ENCODE peak calls at places on chromosomes 6 and 20, in four cellular contexts. One of them, this sample, is unnamed.

GRCh38 chr6:145711372-145711771 is 23.9 kb downstream of the EPM2A start:
- DNase-seq in HepG2: no peak
- DNase-seq in K562: no peak
- DNase-seq in GM12878: no peak
- DNase-seq in this sample: no peak

GRCh38 chr6:12472601-12473038 is 182.5 kb downstream of the EDN1 start:
- DNase-seq in HepG2: peak; percentile 68
- DNase-seq in K562: no peak
- DNase-seq in GM12878: no peak
- DNase-seq in this sample: no peak

GRCh38 chr20:20780127-20780822 is 67.8 kb upstream of the RALGAPA2 start:
- DNase-seq in HepG2: peak; percentile 21
- DNase-seq in K562: no peak
- DNase-seq in GM12878: peak; percentile 15
- DNase-seq in this sample: peak; percentile 19

GRCh38 chr6:149503276-149503675 is 18.5 kb upstream of the ZC3H12D start:
- DNase-seq in HepG2: no peak
- DNase-seq in K562: no peak
- DNase-seq in GM12878: no peak
- DNase-seq in this sample: no peak

GRCh38 chr6:50921968-50922367 is 103.3 kb downstream of the TFAP2B start:
- DNase-seq in HepG2: no peak
- DNase-seq in K562: no peak
- DNase-seq in GM12878: no peak
- DNase-seq in this sample: no peak

GRCh38 chr20:44002861-44003260 is 88.2 kb downstream of the TOX2 start:
- DNase-seq in HepG2: no peak
- DNase-seq in K562: no peak
- DNase-seq in GM12878: no peak
- DNase-seq in this sample: no peak

GRCh38 chr20:5504061-5504739 is 187.4 kb upstream of the PROKR2 start:
- DNase-seq in HepG2: peak; percentile 40
- DNase-seq in K562: peak; percentile 58
- DNase-seq in GM12878: no peak
- DNase-seq in this sample: peak; percentile 43

GRCh38 chr20:48910360-48910781 is 11.1 kb upstream of the ARFGEF2 start:
- DNase-seq in HepG2: no peak
- DNase-seq in K562: no peak
- DNase-seq in GM12878: no peak
- DNase-seq in this sample: no peak

GRCh38 chr20:46221271-46221670 is 87.0 kb downstream of the CDH22 start:
- DNase-seq in HepG2: no peak
- DNase-seq in K562: no peak
- DNase-seq in GM12878: no peak
- DNase-seq in this sample: no peak

GRCh38 chr20:38275815-38276550 is 15.4 kb upstream of the KIAA1755 start:
- DNase-seq in HepG2: peak; percentile 43
- DNase-seq in K562: no peak
- DNase-seq in GM12878: no peak
- DNase-seq in this sample: no peak

GRCh38 chr6:55882731-55883595 is 7.6 kb upstream of the BMP5 start:
- DNase-seq in HepG2: no peak
- DNase-seq in K562: no peak
- DNase-seq in GM12878: no peak
- DNase-seq in this sample: no peak
- H2AFZ ChIP-seq in HepG2: no peak overlapping the region
- H2AFZ ChIP-seq in K562: no peak overlapping the region
- H2AFZ ChIP-seq in GM12878: no peak overlapping the region
- H2AFZ ChIP-seq in this sample: no peak overlapping the region

GRCh38 chr20:50281831-50282591 is 91.4 kb downstream of the CEBPB start:
- DNase-seq in HepG2: peak; percentile 71
- DNase-seq in K562: peak; percentile 80
- DNase-seq in GM12878: no peak
- DNase-seq in this sample: peak; percentile 78
- TF ChIP-seq JUNB in HepG2: no peak
- TF ChIP-seq JUNB in K562: no peak
- TF ChIP-seq JUNB in GM12878: no peak
- TF ChIP-seq JUNB in this sample: no peak

GRCh38 chr20:63045991-63046390 is 39.2 kb upstream of the BHLHE23 start:
- DNase-seq in HepG2: no peak
- DNase-seq in K562: no peak
- DNase-seq in GM12878: no peak
- DNase-seq in this sample: no peak
- H3K27ac ChIP-seq in HepG2: no peak overlapping the region
- H3K27ac ChIP-seq in K562: no peak overlapping the region
- H3K27ac ChIP-seq in GM12878: no peak overlapping the region
- H3K27ac ChIP-seq in this sample: no peak overlapping the region

DNA sequence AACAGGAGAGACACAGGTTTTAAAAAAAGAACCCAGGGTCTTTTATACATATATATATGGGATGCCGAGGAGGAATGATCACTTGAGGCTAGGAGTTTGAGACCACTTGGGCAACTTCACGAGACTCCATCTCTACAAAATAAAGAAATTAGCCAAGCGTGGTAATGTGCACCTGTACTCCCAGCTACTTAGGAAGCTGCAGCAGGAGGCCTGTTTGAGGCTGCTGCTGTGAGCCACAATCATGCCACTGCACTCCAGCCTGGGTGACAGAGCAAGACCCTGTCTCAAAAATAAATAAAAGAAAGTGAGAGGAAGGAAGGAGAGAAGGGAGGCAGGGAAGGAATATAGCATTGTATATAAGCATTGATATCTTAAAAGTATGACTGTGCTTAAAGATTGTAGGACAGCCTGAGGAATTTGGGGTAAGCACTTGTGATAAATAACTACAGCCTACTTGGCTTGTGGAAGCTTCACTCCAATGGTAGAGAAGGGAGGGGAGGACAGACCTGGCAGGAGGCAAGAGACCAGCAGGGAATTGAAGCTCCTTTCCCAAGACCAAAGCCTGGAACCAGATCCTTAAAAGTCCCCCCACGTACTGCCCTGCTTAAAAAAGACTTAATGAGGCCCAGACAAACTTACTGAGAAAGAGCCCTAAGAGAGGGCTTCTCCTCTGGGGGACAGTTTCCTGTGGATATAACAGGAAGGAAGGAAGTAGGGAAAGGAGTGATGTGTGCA is 2.5 kb upstream of the SNTA1 start:
- DNase-seq in HepG2: no peak
- DNase-seq in K562: no peak
- DNase-seq in GM12878: no peak
- DNase-seq in this sample: no peak
- H2AFZ ChIP-seq in HepG2: no peak overlapping the region
- H2AFZ ChIP-seq in K562: peak overlapping the region; percentile 17
- H2AFZ ChIP-seq in GM12878: no peak overlapping the region
- H2AFZ ChIP-seq in this sample: no peak overlapping the region

DNA sequence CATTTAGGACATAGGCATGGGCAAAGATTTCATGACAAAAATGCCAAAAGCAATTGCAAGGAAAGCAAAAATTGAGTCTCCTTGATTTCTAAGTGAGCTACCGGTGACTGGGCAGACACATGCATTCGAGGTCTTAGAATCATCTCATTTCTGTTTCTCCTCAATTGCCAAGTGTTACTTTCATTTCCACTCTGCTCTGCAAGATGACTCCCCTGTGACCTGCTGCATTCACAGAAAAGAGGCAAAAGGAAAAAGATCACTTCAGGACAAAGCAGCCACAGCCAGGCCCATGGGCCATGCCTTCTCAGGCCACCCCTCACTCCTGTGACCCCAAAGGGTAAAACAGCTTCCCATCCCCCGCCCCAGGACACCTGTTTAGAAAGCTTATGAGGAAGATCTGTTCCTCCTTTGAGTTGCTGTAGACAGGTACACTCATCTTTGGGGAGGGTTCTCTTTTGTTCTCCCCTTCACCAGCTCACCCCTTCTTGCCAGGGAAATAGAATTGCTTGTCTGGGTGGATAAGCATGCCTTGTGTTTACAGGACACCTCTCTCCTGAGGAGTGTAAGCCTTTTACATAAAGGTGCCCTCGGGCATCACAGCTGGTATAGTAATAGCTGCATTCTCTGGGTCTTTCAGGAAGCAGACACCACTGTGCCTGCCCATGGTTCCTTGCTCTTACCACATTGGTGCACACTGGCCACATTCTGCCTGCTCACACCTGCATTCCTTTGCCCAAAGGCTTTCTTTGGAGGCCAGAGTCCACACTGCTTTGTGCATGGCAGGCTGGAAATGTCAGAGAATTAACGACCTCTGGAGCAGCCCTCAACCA is 105.0 kb downstream of the SLC24A3 start:
- DNase-seq in HepG2: no peak
- DNase-seq in K562: no peak
- DNase-seq in GM12878: no peak
- DNase-seq in this sample: no peak
- TF ChIP-seq JUNB in HepG2: no peak
- TF ChIP-seq JUNB in K562: no peak
- TF ChIP-seq JUNB in GM12878: no peak
- TF ChIP-seq JUNB in this sample: no peak

GRCh38 chr6:125511809-125512341 is 210.1 kb upstream of the HDDC2 start:
- DNase-seq in HepG2: peak; percentile 18
- DNase-seq in K562: no peak
- DNase-seq in GM12878: no peak
- DNase-seq in this sample: no peak
- H3K27ac ChIP-seq in HepG2: no peak overlapping the region
- H3K27ac ChIP-seq in K562: no peak overlapping the region
- H3K27ac ChIP-seq in GM12878: no peak overlapping the region
- H3K27ac ChIP-seq in this sample: no peak overlapping the region

This sample was measured in GM23338.